ENCODE peak calls at places on chromosomes 3 and 15, in four cellular contexts. U is GM12878, T is SK-N-SH, K is K562. H is an unnamed sample.

GRCh38 chr3:27307566-27307965 is 61.6 kb downstream of the NEK10 start:
- DNase-seq in U (no peak), T (no peak), K (no peak), H (no peak)

GRCh38 chr3:115401891-115402501 is 221.3 kb upstream of the GAP43 start:
- DNase-seq in U (no peak), T (no peak), K (no peak), H (no peak)

GRCh38 chr3:65035231-65035630 is 347.4 kb upstream of the ADAMTS9 start:
- DNase-seq in U (no peak), T (no peak), K (no peak), H (no peak)

GRCh38 chr3:15795563-15796308 is 2.0 kb downstream of the ANKRD28 start:
- DNase-seq in U (no peak), T (no peak), K (peak; percentile 35), H (no peak)

GRCh38 chr15:88690331-88690730 is 51.5 kb downstream of the ISG20 start:
- DNase-seq in U (no peak), T (no peak), K (no peak), H (no peak)

GRCh38 chr3:138640537-138640936 is 32.0 kb downstream of the FAIM start:
- DNase-seq in U (no peak), T (no peak), K (no peak), H (no peak)

GRCh38 chr15:79513916-79514315 is 81.8 kb downstream of the MINAR1 start:
- DNase-seq in U (no peak), T (no peak), K (peak; percentile 8), H (no peak)

GRCh38 chr15:45138814-45139765 is 9.3 kb downstream of the DUOX1 start:
- DNase-seq in U (no peak), T (no peak), K (no peak), H (no peak)

GRCh38 chr3:186214670-186215069 is 105.8 kb upstream of the ETV5 start:
- DNase-seq in U (no peak), T (no peak), K (no peak), H (no peak)

GRCh38 chr3:13491206-13491974 is 11.3 kb downstream of the HDAC11 start:
- DNase-seq in U (no peak), T (no peak), K (no peak), H (no peak)

GRCh38 chr3:99625643-99626414 is 12.6 kb upstream of the COL8A1 start:
- DNase-seq in U (no peak), T (no peak), K (no peak), H (no peak)

GRCh38 chr3:89179355-89179997 is 72.1 kb downstream of the EPHA3 start:
- DNase-seq in U (peak; percentile 16), T (no peak), K (no peak), H (no peak)

GRCh38 chr3:159928692-159929091 is 59.9 kb upstream of the IL12A start:
- DNase-seq in U (no peak), T (no peak), K (no peak), H (no peak)

GRCh38 chr3:5205165-5205941 is 17.8 kb downstream of the EDEM1 start:
- DNase-seq in U (peak; percentile 86), T (no peak), K (no peak), H (no peak)

GRCh38 chr15:59292393-59292792 is 80.3 kb downstream of the MYO1E start:
- DNase-seq in U (no peak), T (no peak), K (no peak), H (no peak)

GRCh38 chr15:79003896-79004295 is 59.0 kb upstream of the CTSH start:
- DNase-seq in U (no peak), T (no peak), K (no peak), H (no peak)

GRCh38 chr3:31010491-31010890 is 116.0 kb upstream of the GADL1 start:
- DNase-seq in U (no peak), T (no peak), K (no peak), H (no peak)

GRCh38 chr15:57444877-57445513 is 68.7 kb downstream of the CGNL1 start:
- DNase-seq in U (no peak), T (no peak), K (no peak), H (no peak)

GRCh38 chr3:148178508-148178907 is 519.2 kb upstream of the AGTR1 start:
- DNase-seq in U (no peak), T (no peak), K (no peak), H (no peak)

GRCh38 chr3:183548262-183548769 is 7.2 kb downstream of the KLHL6 start:
- DNase-seq in U (no peak), T (peak; percentile 34), K (no peak), H (peak; percentile 30)

GRCh38 chr15:67937153-67937761 is 97.4 kb upstream of the RNU6-1 start:
- DNase-seq in U (no peak), T (no peak), K (no peak), H (no peak)

GRCh38 chr3:174423936-174424335 is 435.2 kb upstream of the NAALADL2 start:
- DNase-seq in U (no peak), T (no peak), K (no peak), H (no peak)

GRCh38 chr15:70703483-70703882 is 59.9 kb downstream of the UACA start:
- DNase-seq in U (no peak), T (no peak), K (no peak), H (no peak)

GRCh38 chr3:13214847-13215472 is 141.7 kb upstream of the IQSEC1 start:
- DNase-seq in U (no peak), T (no peak), K (no peak), H (no peak)

GRCh38 chr15:89814112-89814742 is 425 bp downstream of the ANPEP start:
- DNase-seq in U (no peak), T (peak; percentile 57), K (no peak), H (no peak)

GRCh38 chr3:81302045-81302444 is 459.4 kb downstream of the GBE1 start:
- DNase-seq in U (no peak), T (peak; percentile 77), K (peak; percentile 31), H (peak; percentile 18)

GRCh38 chr3:17013050-17013449 is 128.3 kb downstream of the PLCL2 start:
- DNase-seq in U (no peak), T (no peak), K (no peak), H (no peak)

GRCh38 chr3:184466413-184466960 is 86.6 kb downstream of the CHRD start:
- DNase-seq in U (no peak), T (no peak), K (peak; percentile 36), H (no peak)

GRCh38 chr3:127485396-127486170 is 105.0 kb downstream of the TPRA1 start:
- DNase-seq in U (no peak), T (no peak), K (no peak), H (no peak)

GRCh38 chr3:105618561-105618960 is 250.3 kb downstream of the CBLB start:
- DNase-seq in U (no peak), T (no peak), K (peak; percentile 8), H (no peak)

GRCh38 chr3:43221076-43221475 is 65.3 kb upstream of the SNRK start:
- DNase-seq in U (no peak), T (no peak), K (no peak), H (no peak)

GRCh38 chr15:68524753-68525584 is 53.8 kb upstream of the CORO2B start:
- DNase-seq in U (no peak), T (no peak), K (no peak), H (no peak)

GRCh38 chr3:8986741-8987672 is 23.7 kb upstream of the RAD18 start:
- DNase-seq in U (no peak), T (no peak), K (no peak), H (no peak)

GRCh38 chr3:189276481-189277190 is 104.9 kb downstream of the TPRG1 start:
- DNase-seq in U (no peak), T (no peak), K (no peak), H (no peak)

DNA sequence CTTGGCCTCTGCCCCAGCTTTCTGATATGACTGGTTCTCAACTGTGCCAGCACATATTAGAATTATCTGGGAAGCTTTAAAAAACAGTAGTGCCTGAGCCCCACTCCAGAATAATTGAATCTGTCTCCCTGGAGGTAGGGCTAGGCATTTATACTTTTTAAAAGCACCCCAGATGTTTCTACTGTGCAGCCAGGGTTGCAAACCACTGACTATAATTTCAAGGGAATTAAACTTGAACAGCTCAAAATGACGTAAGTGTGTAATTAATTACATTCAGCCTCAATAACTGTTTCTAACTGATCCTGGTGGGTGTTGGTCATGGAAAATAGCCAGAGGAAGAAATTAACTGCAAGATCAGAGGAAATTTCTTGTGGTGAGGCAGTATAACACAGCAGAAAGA is 4.4 kb upstream of the IRAK2 start:
- DNase-seq in U (no peak), T (no peak), K (no peak), H (no peak)
- TF ChIP-seq USF1 in U (no peak), T (no peak), K (no peak), H (no peak)

GRCh38 chr3:79726795-79727194 is 41.0 kb downstream of the ROBO1 start:
- DNase-seq in U (no peak), T (no peak), K (no peak), H (no peak)

GRCh38 chr3:79724206-79724605 is 43.6 kb downstream of the ROBO1 start:
- DNase-seq in U (no peak), T (no peak), K (no peak), H (peak; percentile 53)

GRCh38 chr3:79729096-79729495 is 38.7 kb downstream of the ROBO1 start:
- DNase-seq in U (no peak), T (peak; percentile 39), K (no peak), H (no peak)
- TF ChIP-seq USF1 in U (no peak), T (no peak), K (no peak), H (no peak)

GRCh38 chr3:193665370-193665989 is 72.5 kb downstream of the OPA1 start:
- DNase-seq in U (no peak), T (peak; percentile 24), K (peak; percentile 34), H (no peak)

GRCh38 chr3:193656445-193656844 is 63.4 kb downstream of the OPA1 start:
- DNase-seq in U (no peak), T (no peak), K (peak; percentile 69), H (no peak)

GRCh38 chr3:193656878-193657282 is 63.9 kb downstream of the OPA1 start:
- DNase-seq in U (no peak), T (no peak), K (peak; percentile 37), H (no peak)

GRCh38 chr3:193662757-193663322 is 69.8 kb downstream of the OPA1 start:
- DNase-seq in U (no peak), T (no peak), K (peak; percentile 40), H (no peak)

DNA sequence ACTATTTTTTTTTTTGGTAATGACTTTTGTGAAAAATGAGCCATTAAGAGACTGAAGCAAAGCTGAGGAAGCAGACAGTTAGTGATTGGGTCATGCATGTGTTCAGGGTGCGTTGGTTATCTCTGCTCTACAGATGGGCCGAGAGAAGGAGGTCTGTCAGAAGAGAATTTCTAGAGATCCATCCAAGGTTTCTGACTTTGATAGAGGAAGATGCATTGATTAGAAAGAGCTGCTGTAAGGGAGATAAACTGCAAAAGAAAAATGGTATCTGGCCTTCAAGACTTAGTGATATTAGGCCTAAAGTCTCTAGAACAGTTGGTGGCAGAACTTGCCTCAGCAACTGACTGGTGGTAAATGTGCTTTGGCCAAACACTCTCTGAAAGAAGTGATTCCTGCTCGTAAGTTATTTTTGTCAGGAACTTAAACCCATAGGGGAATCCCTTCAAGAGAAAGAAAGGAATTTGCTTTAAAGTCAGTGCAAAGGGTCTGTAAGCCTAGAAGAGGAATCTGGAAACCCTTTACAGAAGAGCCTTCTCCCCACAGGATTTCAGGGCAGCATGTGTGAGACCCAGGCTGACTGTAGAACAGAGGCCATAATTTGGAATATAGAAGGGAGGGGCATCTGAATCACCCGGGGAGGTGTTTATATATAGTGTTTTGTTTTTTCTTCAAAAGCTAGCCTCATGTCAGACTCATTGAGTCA is 67.8 kb downstream of the OPA1 start:
- DNase-seq in U (no peak), T (no peak), K (peak; percentile 93), H (no peak)
- TF ChIP-seq USF1 in U (no peak), T (no peak), K (no peak), H (no peak)

DNA sequence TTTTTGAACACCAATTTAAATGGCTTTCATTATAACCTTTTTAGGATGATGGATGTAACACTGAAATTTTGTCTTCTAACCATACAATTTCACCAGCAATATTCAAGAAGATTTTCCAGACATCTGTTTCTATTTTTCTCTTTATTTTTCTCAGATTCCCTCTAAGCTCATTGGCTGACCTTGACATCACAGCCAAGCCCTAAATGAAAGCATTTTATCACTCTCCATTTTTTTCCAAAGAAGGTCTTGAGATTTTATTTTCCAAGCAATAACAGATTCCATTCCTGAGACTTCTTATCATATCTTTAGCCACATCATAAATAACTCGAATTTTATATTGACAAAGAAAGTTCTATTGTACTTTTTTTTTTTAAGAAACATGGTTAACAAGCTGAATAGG is 392.6 kb upstream of the THBS1 start:
- DNase-seq in U (no peak), T (no peak), K (no peak), H (no peak)
- TF ChIP-seq USF1 in U (no peak), T (no peak), K (no peak), H (no peak)

H was measured in WTC11.